ENCODE peak calls at places on chromosomes 6 and 20, in four cellular contexts. G is H1, X is HCT116, M is endothelial cell of umbilical vein. S is an unnamed sample.
A peak's percentile ranks its signal among the peaks of the same experiment; 100 is the strongest.

GRCh38 chr20:3818155-3819151 is 1.9 kb upstream of the AP5S1 start:
- DNase-seq in G (peak; percentile 75), X (peak; percentile 71), M (peak; percentile 69), S (no peak)

GRCh38 chr6:5997420-5998093 is 9.2 kb downstream of the NRN1 start:
- DNase-seq in G (no peak), X (no peak), M (peak; percentile 49), S (no peak)

GRCh38 chr6:82651845-82652333 is 288.3 kb downstream of the TPBG start:
- DNase-seq in G (no peak), X (no peak), M (no peak), S (no peak)

GRCh38 chr6:15615837-15616236 is 47.0 kb downstream of the DTNBP1 start:
- DNase-seq in G (no peak), X (no peak), M (no peak), S (no peak)

GRCh38 chr6:36621371-36621855 is 27.3 kb downstream of the SRSF3 start:
- DNase-seq in G (no peak), X (no peak), M (no peak), S (no peak)

GRCh38 chr6:144158133-144158532 is 7.8 kb downstream of the STX11 start:
- DNase-seq in G (no peak), X (no peak), M (peak; percentile 79), S (no peak)

GRCh38 chr6:7058250-7058923 is 49.4 kb upstream of the RREB1 start:
- DNase-seq in G (no peak), X (peak; percentile 97), M (no peak), S (no peak)

GRCh38 chr6:14732845-14733757 is 512.8 kb upstream of the JARID2 start:
- DNase-seq in G (no peak), X (peak; percentile 79), M (no peak), S (no peak)

GRCh38 chr6:122569372-122569771 is 40.8 kb upstream of the PKIB start:
- DNase-seq in G (no peak), X (no peak), M (no peak), S (no peak)

GRCh38 chr6:84197708-84198107 is 29.7 kb downstream of the CEP162 start:
- DNase-seq in G (no peak), X (no peak), M (peak; percentile 21), S (no peak)

DNA sequence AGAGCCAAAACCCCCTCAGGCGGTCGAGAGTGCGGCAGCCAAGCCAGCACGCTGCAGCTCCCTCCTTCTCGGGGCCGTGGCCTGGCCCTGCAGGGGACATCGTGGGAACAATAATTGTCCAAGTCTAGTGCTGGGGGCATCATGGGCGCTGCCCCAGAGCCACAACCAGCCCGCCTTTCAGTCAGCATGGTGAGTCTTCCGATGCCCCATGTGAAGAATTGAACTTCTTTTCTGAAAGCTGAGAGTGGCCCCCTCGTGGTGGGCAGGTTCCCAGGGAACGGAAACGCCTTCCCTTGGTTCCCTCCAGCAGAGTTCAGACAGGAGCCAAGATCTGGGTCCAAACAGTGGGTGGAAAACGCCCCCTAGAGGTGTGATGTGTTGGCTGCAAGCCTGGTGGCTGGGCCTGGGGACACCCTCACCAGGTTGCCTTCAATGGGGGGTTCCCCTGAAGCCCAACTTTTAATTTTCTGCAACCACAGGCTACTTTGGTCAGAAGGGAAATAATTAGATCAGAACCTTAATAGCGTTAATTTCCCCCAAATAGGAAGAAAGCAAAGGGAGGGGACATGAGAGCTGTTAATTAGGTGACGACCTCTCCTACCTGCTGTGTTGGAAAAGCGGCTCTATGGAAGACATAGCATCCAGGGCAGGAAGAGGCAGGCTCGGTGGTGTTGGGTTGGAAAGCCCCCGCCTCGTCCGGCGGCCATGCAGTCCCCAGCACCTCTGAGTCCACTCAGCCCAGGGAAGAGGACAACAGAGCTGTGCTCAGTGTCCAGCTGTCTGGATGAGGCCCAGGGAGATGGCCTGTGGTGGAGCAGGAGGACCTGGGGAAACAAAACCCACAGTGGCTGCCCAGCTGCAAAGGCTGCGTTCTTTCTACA is 4.7 kb upstream of the MRGBP start:
- DNase-seq in G (peak; percentile 90), X (peak; percentile 87), M (peak; percentile 94), S (peak; percentile 84)
- TF ChIP-seq POLR2AphosphoS5 in G (no peak), X (peak; percentile 27), M (peak; percentile 41), S (no peak)

GRCh38 chr6:45972795-45973503 is 42.7 kb downstream of the CLIC5 start:
- DNase-seq in G (no peak), X (no peak), M (no peak), S (no peak)
- H3K9ac ChIP-seq in G (no peak overlapping the region), X (no peak overlapping the region), M (no peak overlapping the region), S (no peak overlapping the region)

GRCh38 chr6:39294133-39294532 is 20.1 kb downstream of the KCNK17 start:
- DNase-seq in G (no peak), X (no peak), M (no peak), S (no peak)

GRCh38 chr6:39296745-39297640 is 17.2 kb downstream of the KCNK17 start:
- DNase-seq in G (no peak), X (no peak), M (no peak), S (no peak)

GRCh38 chr6:39292637-39293036 is 21.6 kb downstream of the KCNK17 start:
- DNase-seq in G (no peak), X (no peak), M (no peak), S (no peak)

GRCh38 chr6:39295538-39295937 is 18.7 kb downstream of the KCNK17 start:
- DNase-seq in G (no peak), X (no peak), M (no peak), S (no peak)

GRCh38 chr6:39294899-39295298 is 19.3 kb downstream of the KCNK17 start:
- DNase-seq in G (no peak), X (no peak), M (no peak), S (no peak)
- H3K36me3 ChIP-seq in G (no peaks in the 10 kb centered on the region), X (no peaks in the 10 kb centered on the region), M (no peaks in the 10 kb centered on the region), S (no peaks in the 10 kb centered on the region)

GRCh38 chr20:49290608-49291191 is 12.8 kb upstream of the ZNFX1 start:
- DNase-seq in G (no peak), X (no peak), M (no peak), S (no peak)
- TF ChIP-seq POLR2AphosphoS5 in G (no peak), X (peak; percentile 57), M (peak; percentile 15), S (no peak)

GRCh38 chr6:2876210-2877056 is 26.7 kb downstream of the SERPINB9 start:
- DNase-seq in G (no peak), X (peak; percentile 58), M (peak; percentile 98), S (no peak)
- H3K9ac ChIP-seq in G (no peak overlapping the region), X (peak overlapping the region; percentile 63), M (peak overlapping the region; percentile 64), S (no peak overlapping the region)

DNA sequence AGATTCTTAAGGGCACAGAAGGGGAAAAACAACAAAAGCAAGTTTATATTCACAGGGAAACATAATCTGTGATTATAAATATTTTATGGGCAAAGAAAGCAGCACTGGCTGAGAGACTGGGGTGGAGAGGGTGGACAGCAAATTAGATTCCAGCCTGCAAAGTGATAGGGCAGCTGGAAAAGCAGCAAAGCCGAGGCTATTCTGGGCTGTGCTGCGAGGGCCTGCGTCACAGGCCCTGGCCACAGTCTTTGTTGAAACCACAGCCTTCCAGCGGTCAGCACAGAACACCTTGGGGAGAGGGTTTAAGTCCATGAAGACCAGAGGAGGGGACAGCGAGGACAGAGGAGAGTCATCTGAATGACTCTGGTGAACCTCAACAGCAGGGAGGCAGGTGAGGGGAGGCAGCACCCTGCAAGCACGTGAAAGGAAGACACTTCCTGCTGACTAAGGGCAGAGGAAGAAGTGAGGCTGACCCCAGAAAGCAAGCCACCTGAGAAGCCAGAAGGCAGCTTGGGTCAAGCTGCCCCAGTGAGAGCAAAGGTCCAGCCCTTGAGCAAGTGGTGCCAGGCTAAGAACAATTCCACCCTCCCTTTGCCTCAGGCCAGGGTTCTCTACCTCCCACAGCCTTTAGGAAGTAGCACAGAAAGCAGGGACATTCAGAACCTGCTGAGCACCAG is 17.1 kb downstream of the MRPL14 start:
- DNase-seq in G (no peak), X (no peak), M (no peak), S (no peak)
- H3K36me3 ChIP-seq in G (peaks cover 34% of the 10 kb centered on the region), X (peaks cover 57% of the 10 kb centered on the region), M (peaks cover 5% of the 10 kb centered on the region), S (peaks cover 80% of the 10 kb centered on the region)

GRCh38 chr6:136791296-136792065 is 796 bp downstream of the MAP3K5 start:
- DNase-seq in G (no peak), X (no peak), M (peak; percentile 61), S (no peak)
- TF ChIP-seq POLR2AphosphoS5 in G (no peak), X (peak; percentile 28), M (peak; percentile 31), S (peak; percentile 48)

GRCh38 chr20:62922451-62922921 is 3.8 kb downstream of the DIDO1 start:
- DNase-seq in G (no peak), X (no peak), M (no peak), S (no peak)

GRCh38 chr20:62918830-62919229 is 7.5 kb downstream of the DIDO1 start:
- DNase-seq in G (no peak), X (no peak), M (no peak), S (no peak)

GRCh38 chr20:62921119-62921687 is 5.1 kb downstream of the DIDO1 start:
- DNase-seq in G (no peak), X (peak; percentile 49), M (peak; percentile 53), S (peak; percentile 32)

GRCh38 chr20:62918137-62918536 is 8.2 kb downstream of the DIDO1 start:
- DNase-seq in G (no peak), X (no peak), M (no peak), S (no peak)

DNA sequence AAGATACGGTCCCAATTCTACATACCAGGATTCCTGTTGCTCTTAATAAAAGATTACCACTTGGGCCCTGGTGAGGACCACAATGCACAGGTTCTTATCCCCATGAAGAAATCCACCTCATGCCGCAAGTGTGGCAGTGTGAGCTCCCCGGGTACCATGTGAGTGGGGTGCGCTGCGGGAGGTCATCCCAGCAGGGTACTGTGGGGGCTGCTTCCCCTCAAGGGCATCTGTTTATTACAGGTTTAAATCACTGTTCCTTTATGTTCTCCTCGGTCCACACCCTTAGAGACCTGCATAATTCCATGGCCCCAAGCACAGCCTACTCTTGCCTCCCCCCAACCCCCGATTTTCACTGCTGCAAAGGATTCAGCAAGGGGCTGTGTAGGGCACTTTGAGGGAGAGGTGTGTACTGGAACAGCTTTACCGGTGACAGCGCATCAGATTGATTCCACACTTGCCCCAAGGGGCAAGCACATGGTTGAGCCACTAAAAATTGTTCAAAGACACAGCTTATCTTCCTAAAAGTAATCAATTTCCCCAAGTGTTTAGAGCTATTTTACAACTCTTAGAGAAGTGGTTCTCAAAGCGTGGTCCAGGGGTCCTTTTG is 6.2 kb downstream of the DIDO1 start:
- DNase-seq in G (no peak), X (no peak), M (no peak), S (no peak)
- H3K9ac ChIP-seq in G (no peak overlapping the region), X (no peak overlapping the region), M (no peak overlapping the region), S (no peak overlapping the region)

DNA sequence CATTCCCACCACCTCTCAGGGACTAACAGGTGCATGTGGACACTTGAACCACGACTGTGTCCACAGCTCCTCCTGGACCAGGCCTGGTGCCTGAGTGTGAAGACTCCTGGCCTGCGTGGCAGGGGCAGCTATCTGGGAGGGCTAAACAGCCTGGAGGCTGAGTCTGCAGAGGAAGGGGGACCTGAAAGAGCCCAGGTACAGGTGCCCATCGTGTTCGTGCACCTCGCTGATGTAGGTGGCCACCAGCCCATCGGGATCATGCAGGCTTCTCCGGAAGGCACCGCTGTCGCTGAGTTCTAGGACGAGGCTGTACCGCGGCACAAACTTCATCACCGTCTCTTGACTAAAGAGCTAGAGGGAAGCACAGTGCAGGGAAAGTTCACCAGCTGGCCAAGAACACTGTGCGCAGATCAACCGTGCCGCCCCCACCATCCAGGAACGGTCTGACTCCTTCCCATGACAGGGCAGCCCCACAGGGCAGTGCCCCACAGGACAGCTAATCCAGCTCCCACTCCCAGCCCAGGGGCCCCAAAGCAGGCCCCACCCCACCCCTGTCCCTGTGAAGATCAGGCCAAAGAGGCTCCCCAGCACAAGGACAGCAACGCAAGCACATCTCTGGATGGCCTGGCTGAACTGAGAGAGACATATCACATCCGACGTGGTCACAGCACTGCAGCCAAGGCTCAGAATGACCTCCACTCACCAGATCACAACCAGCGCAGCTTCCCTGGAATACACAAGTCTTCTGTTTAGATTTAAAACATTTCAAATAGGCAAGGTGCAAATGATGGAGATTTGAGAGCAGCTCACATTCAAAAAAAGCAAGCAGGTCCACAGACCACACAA is 14.8 kb downstream of the CST7 start:
- DNase-seq in G (no peak), X (no peak), M (no peak), S (no peak)
- H3K36me3 ChIP-seq in G (peaks cover 9% of the 10 kb centered on the region), X (peaks cover 12% of the 10 kb centered on the region), M (peaks cover 4% of the 10 kb centered on the region), S (no peaks in the 10 kb centered on the region)

GRCh38 chr6:80445752-80446151 is 339.3 kb downstream of the BCKDHB start:
- DNase-seq in G (no peak), X (no peak), M (no peak), S (no peak)
- TF ChIP-seq POLR2AphosphoS5 in G (no peak), X (no peak), M (no peak), S (no peak)